ENCODE peak calls at places on chromosome 12, in ten cellular contexts. P is stomach, C is epithelial cell of esophagus, Z is activated B cell treated with CpG ODN at 0.5 μM for 24 hours, H is omental fat pad, O is fibroblast of lung, F is endothelial cell of umbilical vein, G is glutamatergic neuron, D is heart right ventricle, R is fibroblast of villous mesenchyme. E is an unnamed sample.
A peak's percentile ranks its signal among the peaks of the same experiment; 100 is the strongest.

GRCh38 chr12:101785671-101786070 is 45.1 kb downstream of the GNPTAB start:
- DNase-seq in P (no peak), C (no peak), Z (no peak), H (no peak), O (peak; percentile 26), F (no peak), G (no peak), D (no peak), R (no peak), E (no peak)

GRCh38 chr12:131164096-131164872 is 210.6 kb downstream of the ADGRD1 start:
- DNase-seq in P (no peak), C (no peak), Z (no peak), H (no peak), O (no peak), F (no peak), G (no peak), D (no peak), R (no peak), E (no peak)

GRCh38 chr12:4700621-4701026 is 19.6 kb upstream of the GALNT8 start:
- DNase-seq in P (no peak), C (peak; percentile 11), Z (no peak), H (no peak), O (peak; percentile 72), F (no peak), G (no peak), D (peak; percentile 50), R (peak; percentile 62), E (no peak)

GRCh38 chr12:23055004-23055403 is 430.0 kb downstream of the ETNK1 start:
- DNase-seq in P (no peak), C (peak; percentile 61), Z (no peak), H (no peak), O (peak; percentile 15), F (peak; percentile 4), G (peak; percentile 51), D (no peak), R (peak; percentile 5), E (peak; percentile 18)

GRCh38 chr12:120100630-120101029 is 15.9 kb downstream of the RAB35 start:
- DNase-seq in P (peak; percentile 76), C (no peak), Z (no peak), H (no peak), O (peak; percentile 42), F (peak; percentile 36), G (no peak), D (peak; percentile 78), R (peak; percentile 33), E (no peak)

GRCh38 chr12:32586390-32586789 is 92.7 kb upstream of the DNM1L start:
- DNase-seq in P (no peak), C (peak; percentile 76), Z (no peak), H (no peak), O (peak; percentile 72), F (peak; percentile 96), G (no peak), D (no peak), R (peak; percentile 20), E (peak; percentile 57)

GRCh38 chr12:120625557-120626419 is 14.6 kb upstream of the CABP1 start:
- DNase-seq in P (no peak), C (no peak), Z (no peak), H (no peak), O (no peak), F (no peak), G (no peak), D (no peak), R (no peak), E (peak; percentile 19)

GRCh38 chr12:13981296-13981962 is at the start of gene GRIN2B:
- DNase-seq in P (no peak), C (no peak), Z (no peak), H (no peak), O (no peak), F (no peak), G (peak; percentile 31), D (no peak), R (no peak), E (no peak)

GRCh38 chr12:123633379-123634141 is at the start of the genes EIF2B1 and GTF2H3:
- DNase-seq in P (peak; percentile 97), C (peak; percentile 98), Z (peak; percentile 96), H (peak; percentile 95), O (peak; percentile 96), F (peak; percentile 96), G (peak; percentile 97), D (peak; percentile 95), R (peak; percentile 97), E (peak; percentile 97)
- TF ChIP-seq CTCF in P (no peak), C (no peak), Z (no peak), H (no peak), O (no peak), F (no peak), G (no peak), D (no peak), R (no peak), E (no peak)

DNA sequence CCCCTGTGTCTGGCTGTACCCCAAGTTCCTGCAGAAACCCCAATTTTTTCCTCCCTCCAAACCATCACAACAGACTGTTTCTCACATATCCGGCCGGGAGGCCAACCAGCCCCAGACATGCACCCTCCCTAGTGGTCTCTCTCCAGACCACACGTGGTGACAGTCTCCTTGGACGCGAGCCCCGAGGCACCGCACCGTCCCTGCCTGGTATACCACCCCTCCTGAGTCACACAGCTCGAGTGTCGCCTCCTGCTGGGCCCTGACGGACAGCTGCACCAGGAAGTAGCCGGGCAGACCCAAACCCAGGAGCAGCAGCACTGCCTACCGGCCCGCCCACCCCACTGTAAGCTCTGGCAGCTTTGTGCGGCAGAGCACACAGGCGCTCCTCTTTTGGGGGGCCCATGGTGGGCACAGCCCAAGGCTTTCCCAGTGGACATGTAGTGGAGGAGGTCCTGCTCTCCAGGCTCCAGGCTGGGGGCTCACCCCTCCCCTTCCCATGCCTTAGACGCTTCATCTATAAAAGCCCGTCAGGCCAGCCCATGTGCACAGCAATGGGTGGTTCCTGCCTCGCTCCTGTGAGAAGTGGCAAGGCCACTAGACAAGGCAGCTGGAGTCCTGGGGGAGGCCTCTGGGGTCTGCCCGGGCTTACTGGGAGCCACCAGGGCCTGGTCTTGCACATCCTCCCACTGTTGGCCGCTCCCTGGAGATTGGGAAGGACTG is 97.5 kb downstream of the RFLNA start:
- DNase-seq in P (no peak), C (no peak), Z (no peak), H (no peak), O (peak; percentile 74), F (peak; percentile 13), G (no peak), D (no peak), R (peak; percentile 56), E (no peak)
- TF ChIP-seq CTCF in P (no peak), C (no peak), Z (no peak), H (no peak), O (no peak), F (peak; percentile 25), G (peak; percentile 32), D (peak; percentile 21), R (no peak), E (no peak)

GRCh38 chr12:26627335-26627734 is 205.7 kb downstream of the ITPR2 start:
- DNase-seq in P (no peak), C (no peak), Z (no peak), H (no peak), O (peak; percentile 25), F (no peak), G (no peak), D (no peak), R (peak; percentile 83), E (no peak)

GRCh38 chr12:26628234-26628633 is 204.8 kb downstream of the ITPR2 start:
- DNase-seq in P (no peak), C (peak; percentile 68), Z (no peak), H (no peak), O (peak; percentile 45), F (no peak), G (no peak), D (no peak), R (peak; percentile 40), E (peak; percentile 8)

GRCh38 chr12:26631846-26632245 is 201.1 kb downstream of the ITPR2 start:
- DNase-seq in P (no peak), C (no peak), Z (no peak), H (no peak), O (peak; percentile 74), F (peak; percentile 55), G (no peak), D (no peak), R (no peak), E (no peak)

GRCh38 chr12:26630546-26631027 is 202.4 kb downstream of the ITPR2 start:
- DNase-seq in P (no peak), C (no peak), Z (no peak), H (no peak), O (peak; percentile 95), F (peak; percentile 90), G (no peak), D (no peak), R (peak; percentile 83), E (no peak)

GRCh38 chr12:26629864-26630263 is 203.1 kb downstream of the ITPR2 start:
- DNase-seq in P (no peak), C (no peak), Z (no peak), H (no peak), O (peak; percentile 55), F (peak; percentile 61), G (no peak), D (no peak), R (peak; percentile 65), E (no peak)
- TF ChIP-seq CTCF in P (no peak), C (no peak), Z (no peak), H (no peak), O (peak; percentile 59), F (peak; percentile 32), G (no peak), D (peak; percentile 15), R (peak; percentile 49), E (no peak)

GRCh38 chr12:123388218-123388947 is 4.5 kb downstream of the KMT5A start:
- DNase-seq in P (peak; percentile 80), C (peak; percentile 78), Z (peak; percentile 79), H (peak; percentile 32), O (peak; percentile 68), F (peak; percentile 61), G (peak; percentile 79), D (peak; percentile 83), R (peak; percentile 68), E (peak; percentile 87)

GRCh38 chr12:123388948-123389559 is 5.1 kb downstream of the KMT5A start:
- DNase-seq in P (no peak), C (no peak), Z (no peak), H (no peak), O (no peak), F (no peak), G (peak; percentile 31), D (no peak), R (no peak), E (peak; percentile 12)

GRCh38 chr12:123391546-123392343 is 7.8 kb downstream of the KMT5A start:
- DNase-seq in P (no peak), C (no peak), Z (no peak), H (no peak), O (no peak), F (no peak), G (no peak), D (no peak), R (no peak), E (no peak)

GRCh38 chr12:123389560-123390351 is 5.8 kb downstream of the KMT5A start:
- DNase-seq in P (peak; percentile 67), C (peak; percentile 64), Z (peak; percentile 48), H (no peak), O (peak; percentile 29), F (peak; percentile 25), G (peak; percentile 38), D (peak; percentile 56), R (peak; percentile 30), E (peak; percentile 55)

DNA sequence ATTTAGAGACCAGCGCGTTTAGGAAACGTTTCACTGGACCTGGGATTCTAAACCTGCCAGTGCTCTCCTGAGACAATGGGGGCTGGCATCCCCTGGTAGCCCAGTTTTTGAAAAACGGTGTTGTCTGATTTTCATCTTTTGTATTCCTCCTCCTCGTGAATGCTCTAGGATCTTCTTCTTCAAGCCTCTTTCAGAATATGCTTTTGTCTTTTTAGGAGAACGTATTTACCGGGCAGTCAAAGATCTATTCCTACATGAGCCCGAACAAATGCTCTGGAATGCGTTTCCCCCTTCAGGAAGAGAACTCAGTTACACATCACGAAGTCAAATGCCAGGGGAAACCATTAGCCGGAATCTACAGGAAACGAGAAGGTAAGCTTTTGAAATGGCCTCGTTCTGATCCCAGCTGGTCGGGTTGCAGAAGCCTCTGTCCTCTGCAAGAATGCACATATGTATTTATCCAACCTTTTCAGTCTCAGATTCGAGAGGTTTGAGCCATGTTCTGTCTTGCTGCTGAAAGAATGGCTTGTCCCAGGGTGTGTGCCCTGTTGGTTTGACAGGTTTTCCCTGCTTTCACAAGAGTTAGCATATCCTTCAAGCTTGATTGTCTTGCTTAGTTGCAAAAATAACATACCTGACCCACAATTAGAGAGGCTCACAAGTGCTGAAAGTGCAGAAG is 6.6 kb downstream of the KMT5A start:
- DNase-seq in P (no peak), C (peak; percentile 74), Z (no peak), H (no peak), O (no peak), F (peak; percentile 64), G (no peak), D (no peak), R (no peak), E (no peak)
- TF ChIP-seq CTCF in P (no peak), C (peak; percentile 6), Z (no peak), H (no peak), O (no peak), F (no peak), G (no peak), D (no peak), R (no peak), E (no peak)

E was measured in RWPE1.